ENCODE peak calls at places on chromosome 15, in five cellular contexts. C is heart right ventricle, I is AG04450, N is HCT116, P is small intestine. R is an unnamed sample.

GRCh38 chr15:66777054-66777453 is 75.0 kb downstream of the SMAD6 start:
- DNase-seq in C (no peak), I (no peak), N (no peak), P (no peak), R (no peak)

GRCh38 chr15:93027413-93027812 is 61.6 kb downstream of the RGMA start:
- DNase-seq in C (no peak), I (no peak), N (no peak), P (no peak), R (no peak)

GRCh38 chr15:85795669-85796305 is 1.1 kb upstream of the KLHL25 start:
- DNase-seq in C (no peak), I (no peak), N (no peak), P (peak), R (no peak)

GRCh38 chr15:98815207-98815606 is 166.9 kb downstream of the IGF1R start:
- DNase-seq in C (no peak), I (no peak), N (no peak), P (no peak), R (peak)

GRCh38 chr15:72911658-72912057 is 128.1 kb upstream of the ADPGK start:
- DNase-seq in C (no peak), I (no peak), N (no peak), P (peak), R (no peak)

GRCh38 chr15:57867970-57868791 is 161.7 kb downstream of the POLR2M start:
- DNase-seq in C (no peak), I (no peak), N (no peak), P (no peak), R (no peak)

GRCh38 chr15:98719169-98719515 is 70.8 kb downstream of the IGF1R start:
- DNase-seq in C (no peak), I (no peak), N (no peak), P (no peak), R (no peak)

GRCh38 chr15:66401130-66402021 is 14.7 kb downstream of the MAP2K1 start:
- DNase-seq in C (no peak), I (no peak), N (no peak), P (no peak), R (no peak)

GRCh38 chr15:65096481-65097385 is 18.3 kb downstream of the UBAP1L start:
- DNase-seq in C (no peak), I (no peak), N (no peak), P (no peak), R (no peak)

GRCh38 chr15:57820119-57820518 is 113.6 kb downstream of the POLR2M start:
- DNase-seq in C (no peak), I (no peak), N (no peak), P (no peak), R (no peak)

GRCh38 chr15:68885070-68885469 is 45.3 kb upstream of the SPESP1 start:
- DNase-seq in C (no peak), I (no peak), N (no peak), P (no peak), R (no peak)

GRCh38 chr15:42133892-42134502 is 22.4 kb downstream of the PLA2G4F start:
- DNase-seq in C (peak), I (no peak), N (peak), P (peak), R (no peak)

GRCh38 chr15:77531191-77532000 is 101.3 kb downstream of the LINGO1 start:
- DNase-seq in C (no peak), I (no peak), N (no peak), P (no peak), R (no peak)

GRCh38 chr15:83206971-83207621 is 527 bp downstream of the HDGFL3 start:
- DNase-seq in C (peak), I (no peak), N (no peak), P (no peak), R (peak)

GRCh38 chr15:35168464-35168863 is 83.4 kb upstream of the NANOGP8 start:
- DNase-seq in C (no peak), I (peak), N (no peak), P (no peak), R (no peak)

GRCh38 chr15:44775923-44776322 is 39.6 kb downstream of the TRIM69 start:
- DNase-seq in C (no peak), I (no peak), N (no peak), P (peak), R (peak)

GRCh38 chr15:73683624-73684536 is at the start of gene CD276:
- DNase-seq in C (peak), I (no peak), N (peak), P (peak), R (peak)

DNA sequence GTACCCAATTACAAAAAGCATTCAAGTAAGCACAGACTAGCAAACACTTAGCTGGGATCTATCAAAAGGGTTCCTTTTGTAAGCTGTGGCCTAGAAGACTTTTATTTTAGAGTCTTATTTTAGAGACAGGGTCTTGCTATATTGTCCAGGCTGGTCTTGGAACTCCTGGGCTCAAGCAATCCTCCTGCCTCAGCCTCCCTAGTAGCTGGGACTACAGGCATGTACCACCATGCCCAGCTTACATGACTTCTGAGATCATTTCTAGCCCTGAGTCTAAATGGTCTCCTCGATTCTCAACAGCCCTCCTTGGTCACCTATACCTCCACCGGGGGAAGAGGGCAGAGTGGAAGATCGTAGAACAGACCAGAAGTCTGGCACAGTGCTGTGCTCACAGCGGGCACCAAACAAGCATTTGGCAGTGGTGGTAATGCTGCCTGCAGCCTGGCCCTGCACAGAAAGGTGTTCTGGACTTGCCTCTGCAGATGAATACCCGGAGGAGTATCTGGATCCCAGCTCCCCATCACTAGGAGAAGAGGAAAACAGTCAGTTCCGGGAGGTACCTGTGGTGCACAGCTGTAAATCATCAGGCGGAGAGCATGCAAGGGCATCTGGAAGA is 2.4 kb downstream of the FAM219B start:
- DNase-seq in C (no peak), I (no peak), N (no peak), P (no peak), R (no peak)
- H3K27ac ChIP-seq in C (no peak), I (no peak), N (no peak), P (no peak), R (no peak)

GRCh38 chr15:49046113-49046883 is at the start of gene SECISBP2L:
- DNase-seq in C (peak), I (peak), N (peak), P (peak), R (peak)

GRCh38 chr15:49044761-49045571 is 1.3 kb downstream of the SECISBP2L start:
- DNase-seq in C (no peak), I (no peak), N (no peak), P (peak), R (no peak)

GRCh38 chr15:49044002-49044401 is 2.2 kb downstream of the SECISBP2L start:
- DNase-seq in C (no peak), I (no peak), N (no peak), P (no peak), R (no peak)

GRCh38 chr15:49045691-49046112 is 544 bp downstream of the SECISBP2L start:
- DNase-seq in C (no peak), I (no peak), N (no peak), P (peak), R (peak)

DNA sequence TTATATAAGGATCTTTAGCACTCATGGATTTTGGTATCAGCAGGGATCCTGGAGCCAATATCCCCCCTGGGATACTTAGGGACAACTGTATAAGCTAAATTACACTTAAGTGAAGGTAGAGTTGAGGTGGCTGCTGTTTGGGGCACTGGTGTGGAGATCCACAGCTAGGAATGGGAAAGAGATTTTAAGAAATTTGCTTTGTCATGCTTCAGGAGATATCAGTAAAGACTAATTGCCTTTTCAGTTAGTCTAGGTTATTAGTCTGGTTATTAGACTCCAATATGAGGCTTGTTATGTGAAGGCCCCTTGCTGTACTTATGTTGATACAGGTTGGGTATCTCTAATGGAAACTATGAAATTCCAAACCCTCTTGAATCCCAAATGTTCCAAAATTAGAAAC is 1.2 kb upstream of the SECISBP2L start:
- DNase-seq in C (no peak), I (no peak), N (no peak), P (no peak), R (no peak)
- H3K27ac ChIP-seq in C (no peak), I (no peak), N (peak), P (no peak), R (no peak)

GRCh38 chr15:88225484-88225883 is 31.1 kb downstream of the NTRK3 start:
- DNase-seq in C (no peak), I (no peak), N (no peak), P (no peak), R (no peak)
- H3K27ac ChIP-seq in C (no peak), I (no peak), N (no peak), P (no peak), R (no peak)

GRCh38 chr15:36428102-36428845 is 151.2 kb upstream of the CDIN1 start:
- DNase-seq in C (no peak), I (peak), N (peak), P (no peak), R (no peak)

GRCh38 chr15:36429707-36430106 is 149.7 kb upstream of the CDIN1 start:
- DNase-seq in C (no peak), I (no peak), N (no peak), P (no peak), R (no peak)

GRCh38 chr15:36422631-36423030 is 156.8 kb upstream of the CDIN1 start:
- DNase-seq in C (no peak), I (no peak), N (no peak), P (no peak), R (no peak)

GRCh38 chr15:36430280-36430679 is 149.1 kb upstream of the CDIN1 start:
- DNase-seq in C (no peak), I (no peak), N (no peak), P (no peak), R (no peak)

DNA sequence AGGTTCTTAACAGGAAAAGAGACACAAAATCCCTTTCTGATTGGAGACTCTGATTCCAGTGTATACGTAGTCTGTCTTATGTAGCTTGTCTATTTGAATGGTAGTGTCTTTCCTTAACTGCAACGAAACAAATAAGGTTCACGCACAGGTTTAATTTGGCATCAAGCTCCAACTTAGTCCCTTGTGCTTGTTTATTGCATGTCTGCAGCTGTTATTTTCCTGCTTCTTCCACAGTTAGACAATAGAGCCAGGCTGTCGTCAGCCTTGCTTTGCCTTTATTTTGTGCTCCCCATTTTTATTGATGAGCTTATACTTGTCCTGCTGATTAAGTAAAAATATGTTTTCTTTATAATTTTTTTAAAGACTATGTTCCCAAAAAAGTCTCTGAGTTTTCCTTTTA is 152.7 kb upstream of the CDIN1 start:
- DNase-seq in C (no peak), I (no peak), N (no peak), P (no peak), R (no peak)
- H3K27ac ChIP-seq in C (no peak), I (no peak), N (peak), P (no peak), R (no peak)

GRCh38 chr15:79329186-79329611 is 18.3 kb downstream of the TMED3 start:
- DNase-seq in C (no peak), I (peak), N (no peak), P (no peak), R (no peak)

GRCh38 chr15:79337591-79337990 is 26.7 kb downstream of the TMED3 start:
- DNase-seq in C (no peak), I (no peak), N (no peak), P (no peak), R (no peak)

DNA sequence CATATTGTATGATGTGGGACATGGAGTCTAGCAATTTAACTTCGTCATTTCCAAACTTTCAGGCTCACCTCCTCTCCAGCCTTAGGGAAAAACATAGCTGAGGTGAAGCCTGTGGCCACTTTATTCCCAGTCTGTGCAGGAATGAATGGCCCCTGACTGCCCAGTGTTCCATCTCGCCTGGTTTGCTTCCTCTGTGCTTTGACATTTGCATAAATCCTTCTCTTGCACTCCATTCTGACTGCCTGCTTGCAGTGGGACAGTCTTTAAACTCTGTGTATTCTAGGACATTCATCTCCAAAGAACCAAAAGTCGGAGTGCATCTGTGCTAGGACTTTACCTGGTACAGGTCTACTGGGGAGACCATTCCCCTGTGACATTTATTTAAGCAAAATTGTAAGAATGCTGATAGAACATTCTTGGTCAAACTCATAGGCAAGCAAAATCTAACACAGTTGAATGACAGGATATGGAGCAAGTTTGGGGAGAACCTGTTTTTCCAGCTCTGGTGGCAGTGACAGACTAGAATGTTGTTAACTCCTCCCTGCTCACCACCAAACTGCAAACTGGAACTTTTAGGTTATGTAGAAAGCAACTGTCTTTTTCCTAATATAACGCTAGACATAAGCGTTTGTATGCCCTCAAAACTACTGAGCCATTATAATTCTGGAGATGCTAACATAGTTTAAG is 22.1 kb downstream of the TMED3 start:
- DNase-seq in C (no peak), I (no peak), N (no peak), P (no peak), R (no peak)
- H3K27ac ChIP-seq in C (no peak), I (no peak), N (no peak), P (no peak), R (no peak)

GRCh38 chr15:62474021-62474770 is 309.1 kb upstream of the C2CD4B start:
- DNase-seq in C (no peak), I (no peak), N (no peak), P (no peak), R (no peak)

GRCh38 chr15:62476163-62476562 is 311.1 kb upstream of the C2CD4B start:
- DNase-seq in C (no peak), I (no peak), N (no peak), P (no peak), R (no peak)

GRCh38 chr15:62477929-62478328 is 312.8 kb upstream of the C2CD4B start:
- DNase-seq in C (no peak), I (no peak), N (no peak), P (no peak), R (no peak)

GRCh38 chr15:62474771-62475124 is 309.7 kb upstream of the C2CD4B start:
- DNase-seq in C (no peak), I (no peak), N (no peak), P (no peak), R (no peak)

GRCh38 chr15:62475595-62475994 is 310.5 kb upstream of the C2CD4B start:
- DNase-seq in C (no peak), I (no peak), N (no peak), P (no peak), R (no peak)
- H3K27ac ChIP-seq in C (peak), I (no peak), N (no peak), P (no peak), R (no peak)

R was measured in caudate nucleus.